ENCODE peak calls at places on chromosome 19, in four cellular contexts. C is mesenchymal stem cell, X is tibial artery, L is IMR-90. I is an unnamed sample.
A peak's percentile ranks its signal among the peaks of the same experiment; 100 is the strongest.

GRCh38 chr19:30873691-30874090 is 475.5 kb downstream of the TSHZ3 start:
- DNase-seq in L (no peak), C (no peak), X (no peak), I (no peak)

GRCh38 chr19:2542341-2543069 is 66.6 kb downstream of the GADD45B start:
- DNase-seq in X (no peak), L (peak; percentile 71), C (peak; percentile 92), I (no peak)

GRCh38 chr19:17721821-17722220 is 2.5 kb downstream of the MAP1S start:
- DNase-seq in L (peak; percentile 13), X (peak; percentile 51), C (peak; percentile 43), I (no peak)

GRCh38 chr19:28999733-29000433 is 213.1 kb downstream of the UQCRFS1 start:
- DNase-seq in X (no peak), L (no peak), C (no peak), I (no peak)

GRCh38 chr19:54325194-54325621 is 12.2 kb upstream of the LILRA5 start:
- DNase-seq in X (no peak), C (no peak), L (peak; percentile 8), I (peak; percentile 52)

GRCh38 chr19:4878491-4878968 is 11.1 kb upstream of the PLIN3 start:
- DNase-seq in L (no peak), C (no peak), X (no peak), I (no peak)

GRCh38 chr19:3045885-3046603 is 16.3 kb downstream of the TLE5 start:
- DNase-seq in X (no peak), L (no peak), C (no peak), I (no peak)

GRCh38 chr19:44163789-44164188 is 1.1 kb upstream of the ZNF226 start:
- DNase-seq in L (no peak), X (no peak), C (no peak), I (no peak)

GRCh38 chr19:4877753-4878490 is 10.5 kb upstream of the PLIN3 start:
- DNase-seq in X (peak; percentile 42), C (no peak), L (no peak), I (no peak)

GRCh38 chr19:41437944-41438574 is 1.7 kb downstream of the DMAC2 start:
- DNase-seq in X (no peak), L (no peak), C (no peak), I (no peak)

GRCh38 chr19:41192574-41193419 is at the start of gene CYP2S1:
- DNase-seq in L (peak; percentile 22), X (no peak), C (peak; percentile 52), I (no peak)

GRCh38 chr19:6062274-6062673 is 48.0 kb downstream of the RFX2 start:
- DNase-seq in X (peak; percentile 74), L (no peak), C (no peak), I (no peak)

GRCh38 chr19:21851596-21852345 is 15.8 kb upstream of the ZNF43 start:
- DNase-seq in L (peak; percentile 94), X (peak; percentile 97), C (peak; percentile 97), I (peak; percentile 96)

GRCh38 chr19:9901020-9901419 is 35.3 kb downstream of the OLFM2 start:
- DNase-seq in C (no peak), L (no peak), X (no peak), I (no peak)

GRCh38 chr19:54478677-54479266 is 5.7 kb upstream of the CDC42EP5 start:
- DNase-seq in C (peak; percentile 73), X (no peak), L (peak; percentile 49), I (peak; percentile 77)

GRCh38 chr19:30549151-30549550 is 177.0 kb downstream of the ZNF536 start:
- DNase-seq in L (no peak), C (no peak), X (no peak), I (no peak)

GRCh38 chr19:33299061-33299665 is 3.2 kb downstream of the CEBPA start:
- DNase-seq in C (no peak), X (no peak), L (no peak), I (no peak)

GRCh38 chr19:7515471-7516226 is at the start of gene ZNF358:
- DNase-seq in C (peak; percentile 68), X (peak; percentile 69), L (peak; percentile 46), I (peak; percentile 71)

GRCh38 chr19:33177417-33177976 is 16.6 kb upstream of the LRP3 start:
- DNase-seq in X (no peak), L (no peak), C (peak; percentile 91), I (no peak)

GRCh38 chr19:4337906-4338440 is 654 bp downstream of the STAP2 start:
- DNase-seq in X (no peak), C (peak; percentile 39), L (no peak), I (no peak)

GRCh38 chr19:51552996-51553725 is 17.9 kb upstream of the ZNF175 start:
- DNase-seq in C (peak; percentile 51), X (peak; percentile 58), L (peak; percentile 47), I (peak; percentile 84)

GRCh38 chr19:10625003-10625761 is at the start of gene SLC44A2:
- DNase-seq in C (peak; percentile 58), L (peak; percentile 35), X (peak; percentile 65), I (no peak)

GRCh38 chr19:3609779-3610719 is 3.4 kb upstream of the TBXA2R start:
- DNase-seq in L (no peak), C (no peak), X (no peak), I (peak; percentile 45)

GRCh38 chr19:6412111-6412999 is 12.3 kb downstream of the KHSRP start:
- DNase-seq in L (no peak), X (no peak), C (no peak), I (peak; percentile 39)

GRCh38 chr19:35879770-35880317 is 11.5 kb downstream of the APLP1 start:
- DNase-seq in L (peak; percentile 89), C (peak; percentile 94), X (peak; percentile 85), I (peak; percentile 92)

GRCh38 chr19:35856546-35857149 is at the start of gene KIRREL2:
- DNase-seq in X (no peak), C (peak; percentile 6), L (no peak), I (peak; percentile 21)

GRCh38 chr19:33241530-33242101 is 16.0 kb upstream of the SLC7A10 start:
- DNase-seq in L (no peak), C (no peak), X (no peak), I (no peak)

GRCh38 chr19:4477034-4477801 is 5.1 kb downstream of the HDGFL2 start:
- DNase-seq in L (no peak), C (no peak), X (no peak), I (no peak)

GRCh38 chr19:50427997-50428425 is 4.7 kb upstream of the MYBPC2 start:
- DNase-seq in L (peak; percentile 69), X (peak; percentile 83), C (peak; percentile 72), I (peak; percentile 75)

GRCh38 chr19:13010038-13010991 is 15.0 kb downstream of the NFIX start:
- DNase-seq in X (peak; percentile 83), L (no peak), C (no peak), I (no peak)

GRCh38 chr19:55459950-55460657 is 1.3 kb downstream of the ISOC2 start:
- DNase-seq in C (peak; percentile 73), L (peak; percentile 31), X (no peak), I (peak; percentile 37)

GRCh38 chr19:40178756-40179155 is 12.5 kb upstream of the MAP3K10 start:
- DNase-seq in C (no peak), X (no peak), L (no peak), I (no peak)

DNA sequence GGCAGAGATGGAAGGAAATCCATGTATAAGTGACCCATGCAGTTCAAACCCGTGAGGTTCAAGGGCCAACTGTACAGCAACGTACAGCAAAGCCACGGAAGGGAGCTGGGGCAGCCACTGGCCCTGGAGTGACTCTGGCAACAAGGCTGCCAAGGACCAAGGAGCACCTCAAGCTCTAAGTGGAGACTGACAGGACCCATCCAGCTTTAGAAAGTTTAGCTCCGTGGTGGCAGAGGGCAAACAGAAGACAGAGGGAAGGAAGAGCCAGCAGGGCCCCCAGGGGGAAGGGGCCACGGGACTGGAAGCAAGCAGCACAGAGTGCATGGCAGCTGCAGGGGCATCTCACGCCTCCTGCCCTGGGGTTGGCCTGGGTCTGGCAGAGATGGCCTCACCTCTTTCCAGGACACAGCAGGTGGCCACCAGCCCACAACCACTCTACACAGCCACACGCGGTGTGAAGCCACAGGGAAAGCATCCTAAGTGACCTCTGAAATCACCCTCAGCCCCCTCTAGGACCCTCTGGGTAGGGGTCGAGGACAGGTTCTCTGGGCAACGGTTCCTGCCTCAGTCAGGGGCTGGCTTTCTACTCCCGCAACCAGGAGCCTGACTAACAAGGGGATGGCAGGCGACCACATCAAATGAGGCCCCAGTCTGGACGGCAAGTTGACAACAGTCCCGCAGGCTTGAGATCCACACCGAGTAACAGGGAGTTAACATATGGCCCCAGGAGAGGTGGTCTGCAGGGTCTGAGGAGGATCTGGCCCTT is 3.8 kb downstream of the MIER2 start:
- DNase-seq in L (no peak), X (no peak), C (no peak), I (no peak)
- H3K4me1 ChIP-seq in L (peaks cover 18% of the 10 kb centered on the region), X (no peaks in the 10 kb centered on the region), C (peaks cover 41% of the 10 kb centered on the region), I (peaks cover 26% of the 10 kb centered on the region)

GRCh38 chr19:45357445-45357783 is 13.0 kb downstream of the ERCC2 start:
- DNase-seq in X (no peak), C (no peak), L (no peak), I (no peak)

GRCh38 chr19:45356760-45357444 is 13.5 kb downstream of the ERCC2 start:
- DNase-seq in C (no peak), L (no peak), X (no peak), I (no peak)

GRCh38 chr19:45355402-45355801 is 14.9 kb downstream of the KLC3 start:
- DNase-seq in C (no peak), X (no peak), L (no peak), I (no peak)

GRCh38 chr19:45354443-45354842 is 13.9 kb downstream of the KLC3 start:
- DNase-seq in C (no peak), L (no peak), X (no peak), I (no peak)

GRCh38 chr19:45355910-45356309 is 14.5 kb downstream of the ERCC2 start:
- DNase-seq in L (no peak), X (no peak), C (no peak), I (no peak)
- H3K27ac ChIP-seq in L (no peak overlapping the region), X (no peak overlapping the region), C (no peak overlapping the region), I (no peak overlapping the region)

GRCh38 chr19:38060346-38060745 is 153.3 kb downstream of the SIPA1L3 start:
- DNase-seq in L (no peak), X (no peak), C (no peak), I (no peak)
- H3K4me1 ChIP-seq in L (peaks cover 35% of the 10 kb centered on the region), X (no peaks in the 10 kb centered on the region), C (peaks cover 56% of the 10 kb centered on the region), I (no peaks in the 10 kb centered on the region)

GRCh38 chr19:49190781-49191180 is 33.2 kb downstream of the TRPM4 start:
- DNase-seq in L (no peak), X (no peak), C (no peak), I (no peak)
- H3K27ac ChIP-seq in L (no peak overlapping the region), X (no peak overlapping the region), C (no peak overlapping the region), I (no peak overlapping the region)

GRCh38 chr19:46620267-46620666 is 4.6 kb downstream of the PTGIR start:
- DNase-seq in C (no peak), L (no peak), X (no peak), I (no peak)
- H3K4me1 ChIP-seq in C (peaks cover 12% of the 10 kb centered on the region), L (peaks cover 39% of the 10 kb centered on the region), X (peaks cover 7% of the 10 kb centered on the region), I (peaks cover 21% of the 10 kb centered on the region)

GRCh38 chr19:15247107-15248014 is 15.1 kb upstream of the EPHX3 start:
- DNase-seq in L (no peak), X (no peak), C (no peak), I (no peak)
- H3K27ac ChIP-seq in L (peak overlapping the region; percentile 78), X (peak overlapping the region; percentile 98), C (no peak overlapping the region), I (no peak overlapping the region)

GRCh38 chr19:15118789-15119494 is 11.7 kb downstream of the SYDE1 start:
- DNase-seq in C (no peak), L (no peak), X (no peak), I (no peak)
- H3K4me1 ChIP-seq in C (peaks cover 10% of the 10 kb centered on the region), L (peaks cover 1% of the 10 kb centered on the region), X (no peaks in the 10 kb centered on the region), I (no peaks in the 10 kb centered on the region)